ENCODE peak calls at places on chromosome 21, in seven cellular contexts. A is aorta, W is T-helper 1 cell, O is fibroblast of lung, D is choroid plexus epithelial cell, U is KBM-7, H is cardiac muscle cell. X is an unnamed sample.

GRCh38 chr21:36804867-36805611 is 106.1 kb downstream of the SIM2 start:
- DNase-seq in O (no peak), H (no peak), U (no peak), W (no peak), A (no peak), D (no peak), X (no peak)

GRCh38 chr21:46569071-46569470 is 35.8 kb downstream of the S100B start:
- DNase-seq in O (no peak), A (no peak), H (no peak), U (no peak), D (no peak), W (no peak), X (no peak)

GRCh38 chr21:45699966-45700365 is 56.4 kb downstream of the PCBP3 start:
- DNase-seq in O (no peak), D (no peak), U (no peak), W (no peak), H (no peak), A (no peak), X (no peak)

GRCh38 chr21:28513450-28513849 is 479.2 kb downstream of the LTN1 start:
- DNase-seq in H (no peak), O (peak), U (no peak), D (peak), W (no peak), A (no peak), X (no peak)

GRCh38 chr21:31671146-31671716 is 11.7 kb downstream of the SOD1 start:
- DNase-seq in W (no peak), U (no peak), D (no peak), H (no peak), O (no peak), A (no peak), X (no peak)

GRCh38 chr21:44345495-44345894 is 6.3 kb upstream of the CFAP410 start:
- DNase-seq in H (no peak), D (no peak), A (no peak), O (no peak), W (no peak), U (no peak), X (no peak)

GRCh38 chr21:45265721-45266517 is 21.8 kb downstream of the POFUT2 start:
- DNase-seq in H (no peak), A (peak), U (no peak), W (no peak), O (no peak), D (no peak), X (no peak)

GRCh38 chr21:46477765-46478164 is 19.1 kb downstream of the DIP2A start:
- DNase-seq in W (no peak), O (peak), U (no peak), A (no peak), D (peak), H (no peak), X (no peak)

GRCh38 chr21:45430521-45431501 is 25.8 kb downstream of the COL18A1 start:
- DNase-seq in A (no peak), U (no peak), D (peak), O (peak), H (peak), W (no peak), X (no peak)

GRCh38 chr21:38140192-38140905 is 116.4 kb upstream of the KCNJ15 start:
- DNase-seq in A (peak), D (peak), W (no peak), H (no peak), U (no peak), O (peak), X (peak)

GRCh38 chr21:45415943-45416611 is 11.1 kb downstream of the COL18A1 start:
- DNase-seq in W (no peak), O (no peak), D (no peak), H (no peak), U (no peak), A (peak), X (no peak)

GRCh38 chr21:18142639-18143038 is 102.0 kb upstream of the CHODL start:
- DNase-seq in D (no peak), H (no peak), W (no peak), U (no peak), A (no peak), O (no peak), X (no peak)

GRCh38 chr21:27741736-27742135 is 774.8 kb upstream of the ADAMTS5 start:
- DNase-seq in H (no peak), U (no peak), O (no peak), D (no peak), W (no peak), A (no peak), X (no peak)

GRCh38 chr21:27636671-27637070 is 669.8 kb upstream of the ADAMTS5 start:
- DNase-seq in H (no peak), W (no peak), U (no peak), A (no peak), D (no peak), O (no peak), X (no peak)

GRCh38 chr21:17859661-17860060 is 40.5 kb upstream of the C21orf91 start:
- DNase-seq in H (no peak), A (no peak), U (no peak), W (no peak), O (no peak), D (no peak), X (no peak)

GRCh38 chr21:38831526-38832467 is 26.1 kb downstream of the ETS2 start:
- DNase-seq in D (peak), A (no peak), H (no peak), W (no peak), O (peak), U (peak), X (peak)